ENCODE peak calls at places on chromosomes 16 and 17, in nine cellular contexts. A, Y, G, O, E, V, W, K and S are unnamed samples.
A peak's percentile ranks its signal among the peaks of the same experiment; 100 is the strongest.

GRCh38 chr16:85015481-85016177 is 4.3 kb upstream of the ZDHHC7 start:
- DNase-seq in G (no peak), A (no peak), O (no peak), V (no peak), K (no peak), W (no peak), E (no peak), Y (no peak), S (no peak)

GRCh38 chr17:21295036-21295952 is 10.8 kb downstream of the MAP2K3 start:
- DNase-seq in E (peak; percentile 50), A (no peak), O (no peak), V (no peak), W (no peak), G (no peak), Y (no peak), K (no peak), S (peak; percentile 62)

GRCh38 chr17:12318614-12319266 is 298.1 kb downstream of the MAP2K4 start:
- DNase-seq in A (peak; percentile 22), V (no peak), K (no peak), W (no peak), E (no peak), G (no peak), O (no peak), Y (no peak), S (no peak)

GRCh38 chr17:74240637-74241036 is 27.3 kb downstream of the TTYH2 start:
- DNase-seq in Y (no peak), O (no peak), K (no peak), A (peak; percentile 77), G (peak; percentile 53), W (no peak), V (no peak), E (peak; percentile 34), S (no peak)

GRCh38 chr16:23998771-23999170 is 163.0 kb downstream of the PRKCB start:
- DNase-seq in V (no peak), A (no peak), E (no peak), G (no peak), O (no peak), Y (no peak), W (no peak), K (no peak), S (no peak)

GRCh38 chr17:8125947-8126305 is 2.0 kb upstream of the HES7 start:
- DNase-seq in E (no peak), K (no peak), A (no peak), W (no peak), Y (no peak), O (peak; percentile 82), G (no peak), V (peak; percentile 10), S (peak; percentile 32)

GRCh38 chr17:68197091-68197996 is 50.5 kb upstream of the AMZ2 start:
- DNase-seq in A (no peak), O (peak; percentile 74), V (no peak), K (no peak), W (no peak), E (no peak), Y (no peak), G (no peak), S (no peak)

GRCh38 chr17:70668276-70668937 is 499.1 kb downstream of the KCNJ2 start:
- DNase-seq in Y (no peak), W (no peak), K (no peak), G (no peak), E (no peak), A (no peak), V (no peak), O (peak; percentile 7), S (no peak)

DNA sequence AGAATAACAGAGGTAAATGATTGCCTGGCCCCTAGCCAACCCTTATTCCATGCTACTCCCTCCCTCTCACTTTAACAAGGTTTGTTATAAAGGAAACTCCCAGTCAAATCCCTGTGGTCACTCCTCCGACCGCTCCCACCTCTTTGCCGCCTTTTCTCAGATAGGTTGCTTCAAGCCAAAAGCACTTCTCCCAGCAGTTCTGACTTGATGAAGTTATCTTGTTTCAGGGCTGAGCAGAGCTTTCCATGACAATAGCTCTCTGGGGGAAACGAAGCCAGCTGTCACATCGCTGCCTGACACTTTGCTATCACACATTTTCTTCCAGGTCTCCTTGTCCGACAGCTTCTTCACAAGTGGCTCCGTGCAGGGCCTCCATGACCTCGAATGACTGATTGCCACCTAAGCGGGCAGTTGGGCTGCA is 278.6 kb downstream of the HAPSTR1 start:
- DNase-seq in V (no peak), E (no peak), Y (no peak), W (no peak), A (no peak), K (no peak), G (no peak), O (no peak), S (no peak)
- H3K4me3 ChIP-seq in V (no peak overlapping the region), E (no peak overlapping the region), Y (no peak overlapping the region), W (no peak overlapping the region), A (no peak overlapping the region), K (no peak overlapping the region), G (no peak overlapping the region), O (no peak overlapping the region), S (no peak overlapping the region)

GRCh38 chr16:57534337-57534880 is 2.0 kb downstream of the CCDC102A start:
- DNase-seq in W (no peak), Y (no peak), O (no peak), A (peak; percentile 12), G (no peak), V (no peak), K (no peak), E (no peak), S (no peak)

GRCh38 chr16:57534881-57535658 is 1.3 kb downstream of the CCDC102A start:
- DNase-seq in V (no peak), E (peak; percentile 12), A (peak; percentile 10), Y (no peak), G (no peak), W (no peak), K (no peak), O (no peak), S (no peak)

GRCh38 chr16:57532251-57532625 is 4.1 kb downstream of the CCDC102A start:
- DNase-seq in W (no peak), K (no peak), E (no peak), A (peak; percentile 14), V (no peak), Y (no peak), G (no peak), O (no peak), S (no peak)

GRCh38 chr16:57533366-57533617 is 3.1 kb downstream of the CCDC102A start:
- DNase-seq in O (no peak), V (no peak), A (no peak), W (no peak), G (no peak), K (no peak), Y (no peak), E (no peak), S (no peak)

DNA sequence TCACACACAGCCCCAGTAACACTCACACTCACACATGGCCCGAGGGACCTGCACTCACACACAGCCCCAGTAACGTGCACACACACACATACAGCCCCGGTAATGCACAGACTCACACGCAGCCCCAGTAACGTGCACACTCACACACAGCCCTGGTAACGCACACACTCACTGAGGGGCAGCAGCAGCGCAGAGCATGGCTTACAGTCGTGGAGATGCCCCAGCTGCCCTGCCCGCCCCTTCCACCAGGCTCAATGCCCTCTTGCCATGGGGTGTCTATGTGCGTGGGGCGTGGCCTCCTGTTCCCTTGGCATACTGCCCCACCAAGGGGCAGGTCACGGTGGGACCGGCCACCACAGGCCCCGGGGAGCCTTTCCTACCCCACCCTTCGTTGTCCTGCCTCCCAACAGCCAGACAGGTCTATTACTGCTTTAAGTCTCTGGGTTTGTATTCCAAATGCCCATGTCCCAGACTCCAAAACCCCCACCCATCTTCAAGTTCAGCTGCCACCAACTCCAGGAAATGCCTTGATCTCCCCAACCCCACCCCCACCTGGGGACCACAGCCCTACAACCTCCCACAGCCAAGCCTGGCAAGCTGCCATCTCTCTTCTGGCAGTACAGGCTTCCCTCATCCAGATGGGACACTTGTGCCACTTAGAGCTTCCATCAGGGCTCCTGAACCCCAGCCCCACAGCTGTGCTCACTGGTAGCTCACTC is 2.6 kb downstream of the CCDC102A start:
- DNase-seq in A (peak; percentile 16), E (peak; percentile 21), Y (no peak), O (no peak), K (no peak), V (no peak), G (no peak), W (no peak), S (peak; percentile 81)
- H3K4me1 ChIP-seq in A (peaks cover 35% of the 10 kb centered on the region), E (peaks cover 14% of the 10 kb centered on the region), Y (peaks cover 6% of the 10 kb centered on the region), O (peaks cover 23% of the 10 kb centered on the region), K (peaks cover 16% of the 10 kb centered on the region), V (peaks cover 41% of the 10 kb centered on the region), G (peaks cover 15% of the 10 kb centered on the region), W (peaks cover 31% of the 10 kb centered on the region), S (peaks cover 22% of the 10 kb centered on the region)

GRCh38 chr17:17300624-17301568 is 2.3 kb upstream of the NT5M start:
- DNase-seq in V (no peak), Y (no peak), E (peak; percentile 79), K (peak; percentile 88), W (no peak), A (peak; percentile 72), O (peak; percentile 93), G (peak; percentile 54), S (no peak)
- H3K9me3 ChIP-seq in V (no peaks in the 10 kb centered on the region), Y (no peaks in the 10 kb centered on the region), E (no peaks in the 10 kb centered on the region), K (no peaks in the 10 kb centered on the region), W (no peaks in the 10 kb centered on the region), A (no peaks in the 10 kb centered on the region), O (no peaks in the 10 kb centered on the region), G (no peaks in the 10 kb centered on the region), S (no peaks in the 10 kb centered on the region)

DNA sequence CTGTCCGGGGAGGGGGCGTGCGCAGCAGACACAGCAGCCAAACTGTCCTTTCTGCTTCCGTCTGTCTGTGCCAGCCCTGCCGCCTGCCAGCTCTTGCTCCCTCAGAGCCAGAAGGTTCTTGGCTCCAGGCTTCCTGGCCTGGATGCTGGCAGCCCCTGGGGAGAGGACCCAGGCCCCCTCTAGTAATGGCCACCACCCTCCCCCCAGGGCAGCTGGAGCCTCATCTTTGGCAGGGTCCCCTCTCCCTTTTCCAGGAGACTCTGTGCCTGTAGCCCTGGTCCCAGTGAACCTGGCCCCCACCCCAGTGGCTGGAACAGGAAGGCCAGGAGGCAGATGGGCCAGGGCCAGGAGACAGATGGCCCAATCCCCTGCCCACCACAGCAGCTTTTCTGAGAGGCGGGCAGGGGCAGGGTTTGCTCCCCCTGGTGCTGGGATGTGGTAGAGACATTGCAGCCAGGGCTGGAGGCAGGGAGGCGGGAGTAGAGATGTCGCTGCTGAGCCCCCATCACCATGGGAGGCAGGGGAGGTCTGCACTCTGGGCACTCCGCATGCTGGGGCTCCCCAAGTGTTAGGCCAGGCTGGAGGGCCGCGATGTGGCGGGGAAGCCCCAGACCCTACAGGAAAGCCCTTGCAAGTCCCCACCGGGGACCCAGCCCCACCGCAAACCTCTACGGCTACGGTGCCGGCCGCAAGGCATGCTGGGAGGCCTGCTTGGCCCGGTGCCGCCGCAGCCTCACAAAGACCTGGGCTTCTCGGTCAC is 16.7 kb downstream of the UNC13D start:
- DNase-seq in O (peak; percentile 87), V (peak; percentile 52), E (peak; percentile 73), W (no peak), K (peak; percentile 48), A (peak; percentile 50), G (peak; percentile 56), Y (no peak), S (peak; percentile 93)
- H3K4me3 ChIP-seq in O (peak overlapping the region; percentile 37), V (no peak overlapping the region), E (peak overlapping the region; percentile 56), W (no peak overlapping the region), K (no peak overlapping the region), A (no peak overlapping the region), G (no peak overlapping the region), Y (peak overlapping the region; percentile 16), S (peak overlapping the region; percentile 53)